ENCODE peak calls at places on chromosomes 13 and 19, in nine cellular contexts. I is PC-3; R is CD8-positive, alpha-beta T cell; V is MCF 10A; E is Panc1; P is osteocyte; G is GM10248; C is NB4; B is A673. X is an unnamed sample.

GRCh38 chr13:41900918-41901317 is 60.0 kb downstream of the VWA8 start:
- DNase-seq in I (peak; percentile 4), R (no peak), V (peak; percentile 18), E (no peak), P (no peak), G (no peak), C (no peak), B (no peak), X (no peak)

GRCh38 chr13:42696191-42696590 is 85.2 kb upstream of the FAM216B start:
- DNase-seq in I (peak; percentile 80), R (no peak), V (peak; percentile 22), E (no peak), P (no peak), G (no peak), C (no peak), B (no peak), X (no peak)

GRCh38 chr13:26985285-26985878 is 186.2 kb downstream of the USP12 start:
- DNase-seq in I (peak; percentile 87), R (peak; percentile 43), V (peak; percentile 85), E (peak; percentile 71), P (no peak), G (peak; percentile 70), C (peak; percentile 93), B (peak; percentile 82), X (peak; percentile 65)

GRCh38 chr19:44603201-44603945 is 10.0 kb upstream of the IGSF23 start:
- DNase-seq in I (peak; percentile 48), R (no peak), V (peak; percentile 81), E (no peak), P (no peak), G (no peak), C (no peak), B (no peak), X (no peak)

GRCh38 chr13:111853766-111854165 is 213.2 kb upstream of the SOX1 start:
- DNase-seq in I (no peak), R (no peak), V (no peak), E (no peak), P (no peak), G (no peak), C (no peak), B (no peak), X (no peak)

GRCh38 chr13:47114030-47114429 is 217.2 kb upstream of the HTR2A start:
- DNase-seq in I (peak; percentile 62), R (no peak), V (no peak), E (no peak), P (no peak), G (no peak), C (no peak), B (no peak), X (no peak)

GRCh38 chr19:13064092-13064489 is 38.6 kb downstream of the LYL1 start:
- DNase-seq in I (no peak), R (no peak), V (no peak), E (no peak), P (no peak), G (no peak), C (no peak), B (no peak), X (no peak)

GRCh38 chr19:3176715-3177501 is 1.7 kb upstream of the S1PR4 start:
- DNase-seq in I (peak; percentile 86), R (peak; percentile 43), V (peak; percentile 80), E (no peak), P (no peak), G (no peak), C (peak; percentile 68), B (peak; percentile 48), X (peak; percentile 69)

GRCh38 chr13:44755872-44756271 is 179.7 kb upstream of the TSC22D1 start:
- DNase-seq in I (peak; percentile 64), R (no peak), V (peak; percentile 39), E (no peak), P (no peak), G (no peak), C (no peak), B (no peak), X (no peak)

GRCh38 chr19:3969435-3970312 is 1.2 kb downstream of the DAPK3 start:
- DNase-seq in I (peak; percentile 85), R (no peak), V (peak; percentile 79), E (no peak), P (no peak), G (no peak), C (no peak), B (peak; percentile 65), X (peak; percentile 38)

GRCh38 chr19:30374791-30375650 is 2.8 kb downstream of the ZNF536 start:
- DNase-seq in I (no peak), R (no peak), V (no peak), E (no peak), P (no peak), G (no peak), C (no peak), B (peak; percentile 43), X (no peak)
- TF ChIP-seq CTCF in I (no peak), R (no peak), V (no peak), E (no peak), P (no peak), G (no peak), C (no peak), B (no peak), X (no peak)

GRCh38 chr13:97134364-97135095 is 87.6 kb upstream of the MBNL2 start:
- DNase-seq in I (peak; percentile 25), R (no peak), V (no peak), E (no peak), P (no peak), G (no peak), C (no peak), B (no peak), X (no peak)

GRCh38 chr13:97133955-97134354 is 88.2 kb upstream of the MBNL2 start:
- DNase-seq in I (peak; percentile 84), R (no peak), V (no peak), E (no peak), P (no peak), G (no peak), C (no peak), B (no peak), X (no peak)

GRCh38 chr13:97139704-97140103 is 82.4 kb upstream of the MBNL2 start:
- DNase-seq in I (no peak), R (no peak), V (no peak), E (no peak), P (no peak), G (no peak), C (peak; percentile 29), B (no peak), X (no peak)

GRCh38 chr13:97133554-97133953 is 88.6 kb upstream of the MBNL2 start:
- DNase-seq in I (no peak), R (no peak), V (no peak), E (no peak), P (no peak), G (no peak), C (no peak), B (no peak), X (no peak)

GRCh38 chr13:97136418-97136817 is 85.7 kb upstream of the MBNL2 start:
- DNase-seq in I (no peak), R (no peak), V (no peak), E (no peak), P (no peak), G (no peak), C (no peak), B (peak; percentile 45), X (no peak)
- TF ChIP-seq CTCF in I (no peak), R (no peak), V (no peak), E (no peak), P (no peak), G (no peak), C (no peak), B (no peak), X (no peak)

GRCh38 chr19:1592755-1593628 is at the start of gene MBD3:
- DNase-seq in I (peak; percentile 92), R (peak; percentile 72), V (peak; percentile 94), E (no peak), P (peak; percentile 99), G (peak; percentile 98), C (peak; percentile 89), B (peak; percentile 96), X (peak; percentile 90)

GRCh38 chr19:1591421-1592022 is 1.1 kb downstream of the MBD3 start:
- DNase-seq in I (no peak), R (no peak), V (no peak), E (no peak), P (no peak), G (no peak), C (no peak), B (peak; percentile 36), X (peak; percentile 4)

GRCh38 chr19:1592023-1592754 is 476 bp downstream of the MBD3 start:
- DNase-seq in I (peak; percentile 81), R (peak; percentile 68), V (peak; percentile 91), E (no peak), P (peak; percentile 96), G (peak; percentile 97), C (peak; percentile 84), B (peak; percentile 94), X (peak; percentile 85)

GRCh38 chr19:1587872-1588271 is 4.8 kb downstream of the MBD3 start:
- DNase-seq in I (no peak), R (no peak), V (peak; percentile 20), E (no peak), P (no peak), G (no peak), C (no peak), B (no peak), X (no peak)

GRCh38 chr19:1590641-1591397 is 1.8 kb downstream of the MBD3 start:
- DNase-seq in I (no peak), R (no peak), V (peak; percentile 45), E (no peak), P (no peak), G (peak; percentile 70), C (peak; percentile 58), B (peak; percentile 59), X (peak; percentile 43)
- TF ChIP-seq CTCF in I (peak; percentile 27), R (peak; percentile 33), V (peak; percentile 16), E (no peak), P (peak; percentile 41), G (peak; percentile 70), C (peak; percentile 18), B (peak; percentile 37), X (no peak)

GRCh38 chr19:29926801-29927200 is 15.2 kb upstream of the URI1 start:
- DNase-seq in I (no peak), R (no peak), V (no peak), E (no peak), P (no peak), G (no peak), C (no peak), B (no peak), X (no peak)

GRCh38 chr19:29923653-29924052 is 18.4 kb upstream of the URI1 start:
- DNase-seq in I (no peak), R (no peak), V (no peak), E (no peak), P (no peak), G (no peak), C (peak; percentile 13), B (no peak), X (no peak)

GRCh38 chr19:29918891-29919290 is 23.1 kb upstream of the URI1 start:
- DNase-seq in I (no peak), R (no peak), V (no peak), E (no peak), P (no peak), G (no peak), C (no peak), B (no peak), X (no peak)

GRCh38 chr19:29926031-29926430 is 16.0 kb upstream of the URI1 start:
- DNase-seq in I (no peak), R (no peak), V (no peak), E (no peak), P (no peak), G (no peak), C (no peak), B (no peak), X (no peak)

GRCh38 chr19:29922972-29923371 is 19.1 kb upstream of the URI1 start:
- DNase-seq in I (no peak), R (no peak), V (no peak), E (no peak), P (no peak), G (no peak), C (no peak), B (no peak), X (no peak)
- TF ChIP-seq CTCF in I (no peak), R (no peak), V (no peak), E (no peak), P (no peak), G (no peak), C (no peak), B (no peak), X (no peak)